ENCODE peak calls at places on chromosomes 7 and 10, in six cellular contexts. One of them, this sample, is unnamed.

GRCh38 chr7:156560075-156560474 is 80.5 kb upstream of the RNF32 start:
- DNase-seq in body of pancreas: no peak
- DNase-seq in AG04450: no peak
- DNase-seq in cardiac muscle cell: no peak
- DNase-seq in lung: peak; percentile 26
- DNase-seq in keratinocyte: no peak
- DNase-seq in this sample: no peak

GRCh38 chr10:113415246-113415645 is 137.6 kb upstream of the HABP2 start:
- DNase-seq in body of pancreas: no peak
- DNase-seq in AG04450: no peak
- DNase-seq in cardiac muscle cell: no peak
- DNase-seq in lung: no peak
- DNase-seq in keratinocyte: no peak
- DNase-seq in this sample: no peak

GRCh38 chr7:79403879-79404278 is 49.6 kb downstream of the MAGI2 start:
- DNase-seq in body of pancreas: no peak
- DNase-seq in AG04450: no peak
- DNase-seq in cardiac muscle cell: no peak
- DNase-seq in lung: no peak
- DNase-seq in keratinocyte: no peak
- DNase-seq in this sample: no peak

GRCh38 chr10:122121059-122121458 is 132.1 kb downstream of the TACC2 start:
- DNase-seq in body of pancreas: peak; percentile 37
- DNase-seq in AG04450: no peak
- DNase-seq in cardiac muscle cell: no peak
- DNase-seq in lung: peak; percentile 81
- DNase-seq in keratinocyte: no peak
- DNase-seq in this sample: no peak

GRCh38 chr10:61708841-61709240 is 46.1 kb downstream of the CABCOCO1 start:
- DNase-seq in body of pancreas: no peak
- DNase-seq in AG04450: no peak
- DNase-seq in cardiac muscle cell: peak; percentile 23
- DNase-seq in lung: no peak
- DNase-seq in keratinocyte: no peak
- DNase-seq in this sample: no peak

GRCh38 chr7:69568266-69568665 is 30.0 kb upstream of the AUTS2 start:
- DNase-seq in body of pancreas: no peak
- DNase-seq in AG04450: no peak
- DNase-seq in cardiac muscle cell: no peak
- DNase-seq in lung: no peak
- DNase-seq in keratinocyte: no peak
- DNase-seq in this sample: no peak

GRCh38 chr10:9657530-9657929 is 1360.1 kb upstream of the CELF2 start:
- DNase-seq in body of pancreas: no peak
- DNase-seq in AG04450: no peak
- DNase-seq in cardiac muscle cell: no peak
- DNase-seq in lung: no peak
- DNase-seq in keratinocyte: no peak
- DNase-seq in this sample: no peak

GRCh38 chr7:69934475-69934903 is 336.2 kb downstream of the AUTS2 start:
- DNase-seq in body of pancreas: peak; percentile 13
- DNase-seq in AG04450: no peak
- DNase-seq in cardiac muscle cell: no peak
- DNase-seq in lung: no peak
- DNase-seq in keratinocyte: no peak
- DNase-seq in this sample: no peak

GRCh38 chr10:82796510-82796909 is 921.5 kb downstream of the NRG3 start:
- DNase-seq in body of pancreas: no peak
- DNase-seq in AG04450: no peak
- DNase-seq in cardiac muscle cell: peak; percentile 27
- DNase-seq in lung: no peak
- DNase-seq in keratinocyte: no peak
- DNase-seq in this sample: no peak

GRCh38 chr10:48467669-48468068 is 137.2 kb downstream of the ARHGAP22 start:
- DNase-seq in body of pancreas: no peak
- DNase-seq in AG04450: no peak
- DNase-seq in cardiac muscle cell: no peak
- DNase-seq in lung: no peak
- DNase-seq in keratinocyte: no peak
- DNase-seq in this sample: no peak

GRCh38 chr7:55108818-55109217 is 90.0 kb downstream of the EGFR start:
- DNase-seq in body of pancreas: no peak
- DNase-seq in AG04450: no peak
- DNase-seq in cardiac muscle cell: no peak
- DNase-seq in lung: no peak
- DNase-seq in keratinocyte: no peak
- DNase-seq in this sample: no peak

GRCh38 chr10:33377658-33378025 is 43.2 kb upstream of the NRP1 start:
- DNase-seq in body of pancreas: no peak
- DNase-seq in AG04450: no peak
- DNase-seq in cardiac muscle cell: peak; percentile 42
- DNase-seq in lung: no peak
- DNase-seq in keratinocyte: no peak
- DNase-seq in this sample: peak; percentile 25

GRCh38 chr10:105757302-105757701 is 1116.2 kb downstream of the SORCS3 start:
- DNase-seq in body of pancreas: no peak
- DNase-seq in AG04450: no peak
- DNase-seq in cardiac muscle cell: no peak
- DNase-seq in lung: no peak
- DNase-seq in keratinocyte: no peak
- DNase-seq in this sample: no peak

GRCh38 chr7:522071-522937 is 2.7 kb upstream of the PDGFA start:
- DNase-seq in body of pancreas: peak; percentile 83
- DNase-seq in AG04450: no peak
- DNase-seq in cardiac muscle cell: peak; percentile 60
- DNase-seq in lung: no peak
- DNase-seq in keratinocyte: no peak
- DNase-seq in this sample: no peak

GRCh38 chr7:96314402-96315108 is 7.3 kb downstream of the SLC25A13 start:
- DNase-seq in body of pancreas: no peak
- DNase-seq in AG04450: no peak
- DNase-seq in cardiac muscle cell: peak; percentile 24
- DNase-seq in lung: no peak
- DNase-seq in keratinocyte: no peak
- DNase-seq in this sample: no peak

GRCh38 chr7:23058412-23059096 is 44.6 kb upstream of the HYCC1 start:
- DNase-seq in body of pancreas: no peak
- DNase-seq in AG04450: no peak
- DNase-seq in cardiac muscle cell: peak; percentile 21
- DNase-seq in lung: no peak
- DNase-seq in keratinocyte: no peak
- DNase-seq in this sample: no peak

GRCh38 chr7:155093586-155093985 is 23.5 kb downstream of the HTR5A start:
- DNase-seq in body of pancreas: no peak
- DNase-seq in AG04450: no peak
- DNase-seq in cardiac muscle cell: no peak
- DNase-seq in lung: no peak
- DNase-seq in keratinocyte: no peak
- DNase-seq in this sample: no peak

GRCh38 chr10:47048533-47048905 is 137.3 kb downstream of the PTPN20 start:
- DNase-seq in body of pancreas: peak; percentile 24
- DNase-seq in AG04450: no peak
- DNase-seq in cardiac muscle cell: peak; percentile 51
- DNase-seq in lung: no peak
- DNase-seq in keratinocyte: no peak
- DNase-seq in this sample: no peak

GRCh38 chr7:130430841-130431713 is 9.7 kb downstream of the CEP41 start:
- DNase-seq in body of pancreas: no peak
- DNase-seq in AG04450: peak; percentile 68
- DNase-seq in cardiac muscle cell: peak; percentile 80
- DNase-seq in lung: no peak
- DNase-seq in keratinocyte: no peak
- DNase-seq in this sample: peak; percentile 65

GRCh38 chr10:104036518-104037260 is 49.0 kb downstream of the COL17A1 start:
- DNase-seq in body of pancreas: no peak
- DNase-seq in AG04450: no peak
- DNase-seq in cardiac muscle cell: no peak
- DNase-seq in lung: no peak
- DNase-seq in keratinocyte: no peak
- DNase-seq in this sample: no peak

GRCh38 chr10:104034401-104035053 is 51.2 kb downstream of the COL17A1 start:
- DNase-seq in body of pancreas: no peak
- DNase-seq in AG04450: no peak
- DNase-seq in cardiac muscle cell: no peak
- DNase-seq in lung: no peak
- DNase-seq in keratinocyte: no peak
- DNase-seq in this sample: no peak

GRCh38 chr10:104037261-104037951 is 48.3 kb downstream of the COL17A1 start:
- DNase-seq in body of pancreas: no peak
- DNase-seq in AG04450: no peak
- DNase-seq in cardiac muscle cell: no peak
- DNase-seq in lung: no peak
- DNase-seq in keratinocyte: no peak
- DNase-seq in this sample: no peak

GRCh38 chr10:104035107-104035816 is 50.4 kb downstream of the COL17A1 start:
- DNase-seq in body of pancreas: no peak
- DNase-seq in AG04450: no peak
- DNase-seq in cardiac muscle cell: no peak
- DNase-seq in lung: no peak
- DNase-seq in keratinocyte: no peak
- DNase-seq in this sample: no peak

GRCh38 chr10:104035817-104036384 is 49.8 kb downstream of the COL17A1 start:
- DNase-seq in body of pancreas: no peak
- DNase-seq in AG04450: no peak
- DNase-seq in cardiac muscle cell: no peak
- DNase-seq in lung: no peak
- DNase-seq in keratinocyte: no peak
- DNase-seq in this sample: no peak
- H3K27ac ChIP-seq in body of pancreas: no peak overlapping the region
- H3K27ac ChIP-seq in AG04450: no peak overlapping the region
- H3K27ac ChIP-seq in cardiac muscle cell: no peak overlapping the region
- H3K27ac ChIP-seq in lung: no peak overlapping the region
- H3K27ac ChIP-seq in keratinocyte: no peak overlapping the region
- H3K27ac ChIP-seq in this sample: no peak overlapping the region

GRCh38 chr7:121137580-121137979 is 149.1 kb downstream of the CPED1 start:
- DNase-seq in body of pancreas: no peak
- DNase-seq in AG04450: no peak
- DNase-seq in cardiac muscle cell: no peak
- DNase-seq in lung: no peak
- DNase-seq in keratinocyte: no peak
- DNase-seq in this sample: no peak
- TF ChIP-seq CTCF in body of pancreas: no peak
- TF ChIP-seq CTCF in AG04450: no peak
- TF ChIP-seq CTCF in cardiac muscle cell: no peak
- TF ChIP-seq CTCF in lung: no peak
- TF ChIP-seq CTCF in keratinocyte: no peak
- TF ChIP-seq CTCF in this sample: no peak

GRCh38 chr7:15682751-15683150 is 3.7 kb downstream of the MEOX2 start:
- DNase-seq in body of pancreas: no peak
- DNase-seq in AG04450: no peak
- DNase-seq in cardiac muscle cell: no peak
- DNase-seq in lung: no peak
- DNase-seq in keratinocyte: no peak
- DNase-seq in this sample: no peak

GRCh38 chr7:15684834-15685233 is 1.6 kb downstream of the MEOX2 start:
- DNase-seq in body of pancreas: no peak
- DNase-seq in AG04450: no peak
- DNase-seq in cardiac muscle cell: no peak
- DNase-seq in lung: no peak
- DNase-seq in keratinocyte: no peak
- DNase-seq in this sample: no peak

GRCh38 chr7:15685358-15686181 is 913 bp downstream of the MEOX2 start:
- DNase-seq in body of pancreas: peak; percentile 10
- DNase-seq in AG04450: peak; percentile 23
- DNase-seq in cardiac muscle cell: peak; percentile 83
- DNase-seq in lung: no peak
- DNase-seq in keratinocyte: no peak
- DNase-seq in this sample: no peak

GRCh38 chr7:15686209-15686956 is at the start of gene MEOX2:
- DNase-seq in body of pancreas: peak; percentile 39
- DNase-seq in AG04450: no peak
- DNase-seq in cardiac muscle cell: peak; percentile 63
- DNase-seq in lung: peak; percentile 57
- DNase-seq in keratinocyte: no peak
- DNase-seq in this sample: peak; percentile 29

DNA sequence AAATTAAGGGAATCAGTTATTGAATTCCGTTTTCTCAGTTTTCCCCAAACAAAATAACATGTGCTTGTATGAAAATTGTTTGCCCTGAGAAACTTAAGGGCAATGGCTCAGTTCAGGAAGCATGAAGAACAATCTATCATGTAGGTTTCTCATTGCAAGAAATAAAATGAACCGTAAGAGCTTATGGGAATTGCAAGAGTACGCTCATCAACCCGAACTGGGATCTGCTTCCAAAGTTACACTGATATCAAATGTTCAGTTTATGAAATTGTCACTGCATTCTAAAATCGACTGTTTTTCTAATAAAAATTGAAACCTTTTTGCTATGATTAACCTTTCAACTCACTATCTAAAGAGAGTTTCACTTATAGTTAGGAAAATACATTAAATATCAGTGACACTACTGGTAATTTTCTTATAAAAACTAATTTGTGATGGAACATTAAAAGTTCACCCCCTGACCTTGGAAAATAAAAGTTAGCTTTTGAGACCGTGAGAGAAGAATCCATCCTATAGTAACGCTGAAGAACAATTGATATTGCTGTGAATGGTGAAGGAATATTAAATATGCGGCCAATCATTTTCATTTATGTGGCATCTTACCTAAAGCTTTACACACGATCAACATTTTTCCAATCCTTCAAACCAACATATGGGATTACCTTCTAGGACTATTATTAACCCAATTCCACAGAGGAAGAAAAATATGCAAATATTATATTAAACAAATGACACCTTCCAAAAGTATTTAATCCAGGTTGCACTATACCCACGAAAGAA is 2.3 kb downstream of the MEOX2 start:
- DNase-seq in body of pancreas: no peak
- DNase-seq in AG04450: no peak
- DNase-seq in cardiac muscle cell: no peak
- DNase-seq in lung: no peak
- DNase-seq in keratinocyte: no peak
- DNase-seq in this sample: no peak
- H3K4me3 ChIP-seq in body of pancreas: no peak overlapping the region
- H3K4me3 ChIP-seq in AG04450: no peak overlapping the region
- H3K4me3 ChIP-seq in cardiac muscle cell: no peak overlapping the region
- H3K4me3 ChIP-seq in lung: no peak overlapping the region
- H3K4me3 ChIP-seq in keratinocyte: no peak overlapping the region
- H3K4me3 ChIP-seq in this sample: no peak overlapping the region

DNA sequence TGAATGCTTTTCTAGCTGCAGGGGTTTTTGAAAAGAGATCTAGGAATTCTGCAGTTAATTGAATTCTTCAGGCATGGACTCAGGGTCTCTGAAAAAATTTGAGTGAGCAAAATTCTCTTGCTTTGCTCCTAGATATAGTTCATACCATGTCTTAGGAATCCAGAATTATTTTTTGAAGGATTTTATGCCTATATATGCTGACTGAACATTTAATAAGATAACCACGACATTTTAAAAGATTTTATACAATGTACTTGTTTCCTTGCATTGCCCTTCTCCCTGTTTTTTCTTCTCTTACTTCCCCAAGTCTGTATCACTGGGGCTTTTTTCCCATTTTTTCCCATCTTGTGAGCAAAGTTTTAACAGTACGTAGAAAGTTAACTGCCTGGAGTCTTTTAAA is 81.2 kb downstream of the POLL start:
- DNase-seq in body of pancreas: no peak
- DNase-seq in AG04450: no peak
- DNase-seq in cardiac muscle cell: no peak
- DNase-seq in lung: no peak
- DNase-seq in keratinocyte: no peak
- DNase-seq in this sample: no peak
- H3K27ac ChIP-seq in body of pancreas: no peak overlapping the region
- H3K27ac ChIP-seq in AG04450: no peak overlapping the region
- H3K27ac ChIP-seq in cardiac muscle cell: no peak overlapping the region
- H3K27ac ChIP-seq in lung: no peak overlapping the region
- H3K27ac ChIP-seq in keratinocyte: no peak overlapping the region
- H3K27ac ChIP-seq in this sample: no peak overlapping the region

GRCh38 chr7:31059551-31059950 is 7.4 kb downstream of the ADCYAP1R1 start:
- DNase-seq in body of pancreas: no peak
- DNase-seq in AG04450: no peak
- DNase-seq in cardiac muscle cell: no peak
- DNase-seq in lung: no peak
- DNase-seq in keratinocyte: no peak
- DNase-seq in this sample: no peak
- TF ChIP-seq CTCF in body of pancreas: no peak
- TF ChIP-seq CTCF in AG04450: no peak
- TF ChIP-seq CTCF in cardiac muscle cell: no peak
- TF ChIP-seq CTCF in lung: no peak
- TF ChIP-seq CTCF in keratinocyte: peak; percentile 7
- TF ChIP-seq CTCF in this sample: peak; percentile 24

This sample was measured in brain microvascular endothelial cell.